ENCODE peak calls at places on chromosomes 1 and 21, in five cellular contexts. H, R, V, F and G are unnamed samples.

GRCh38 chr1:32239790-32240139 is 7.3 kb upstream of the FAM167B start:
- DNase-seq in V (no peak), R (no peak), F (no peak), H (peak; percentile 68), G (no peak)

GRCh38 chr21:9774347-9774746 is 747.0 kb upstream of the TPTE start:
- DNase-seq in F (no peak), H (no peak), R (no peak), V (no peak), G (no peak)

GRCh38 chr1:25797939-25798338 is 2.1 kb upstream of the SELENON start:
- DNase-seq in H (peak; percentile 33), F (no peak), V (peak; percentile 25), R (no peak), G (no peak)

GRCh38 chr1:6955357-6956154 is 170.3 kb downstream of the CAMTA1 start:
- DNase-seq in R (no peak), V (no peak), H (no peak), F (no peak), G (no peak)

GRCh38 chr1:160954158-160955104 is at the start of gene ITLN2:
- DNase-seq in F (peak; percentile 11), R (peak; percentile 64), H (peak; percentile 47), V (peak; percentile 38), G (peak; percentile 20)

GRCh38 chr1:203914292-203914691 is 52.9 kb downstream of the SNRPE start:
- DNase-seq in V (peak; percentile 44), F (no peak), H (no peak), R (no peak), G (no peak)

GRCh38 chr1:203713125-203713524 is 51.9 kb upstream of the LAX1 start:
- DNase-seq in V (no peak), F (no peak), H (no peak), R (no peak), G (no peak)

GRCh38 chr1:48469616-48470500 is 2.1 kb downstream of the SPATA6 start:
- DNase-seq in F (no peak), R (no peak), V (peak; percentile 75), H (no peak), G (no peak)

GRCh38 chr21:45651921-45652320 is 8.4 kb downstream of the PCBP3 start:
- DNase-seq in H (no peak), V (no peak), F (no peak), R (no peak), G (no peak)

GRCh38 chr21:42973309-42973990 is 912 bp upstream of the PKNOX1 start:
- DNase-seq in R (peak; percentile 46), H (no peak), F (no peak), V (no peak), G (no peak)

GRCh38 chr1:168316142-168316541 is 35.5 kb downstream of the TBX19 start:
- DNase-seq in R (no peak), V (no peak), H (peak; percentile 47), F (no peak), G (no peak)

GRCh38 chr1:246930830-246931548 is 759 bp downstream of the AHCTF1 start:
- DNase-seq in F (peak; percentile 5), R (peak; percentile 14), V (peak; percentile 78), H (peak; percentile 66), G (peak; percentile 55)

GRCh38 chr1:11342677-11343076 is 69.7 kb downstream of the UBIAD1 start:
- DNase-seq in H (peak; percentile 92), R (no peak), V (no peak), F (no peak), G (no peak)